ENCODE peak calls at places on chromosomes 13 and 19, in seven cellular contexts. M is mesendoderm, U is mesenchymal stem cell, K is H1, O is neuronal stem cell, G is IMR-90, N is trophoblast cell. F is an unnamed sample.

GRCh38 chr13:27713767-27714166 is 78.5 kb upstream of the GSX1 start:
- DNase-seq in M (no peak), U (no peak), K (no peak), O (no peak), G (no peak), N (no peak), F (no peak)

GRCh38 chr19:4297901-4298771 is 4.1 kb downstream of the TMIGD2 start:
- DNase-seq in M (no peak), U (no peak), K (no peak), O (no peak), G (no peak), N (no peak), F (peak; percentile 61)

GRCh38 chr19:15367439-15367838 is 12.1 kb downstream of the AKAP8 start:
- DNase-seq in M (no peak), U (peak; percentile 46), K (no peak), O (no peak), G (no peak), N (no peak), F (no peak)

GRCh38 chr19:4803736-4804695 is 12.5 kb downstream of the FEM1A start:
- DNase-seq in M (peak; percentile 82), U (peak; percentile 66), K (peak; percentile 57), O (peak; percentile 72), G (peak; percentile 37), N (no peak), F (peak; percentile 87)

GRCh38 chr19:2186071-2186846 is 22.5 kb downstream of the DOT1L start:
- DNase-seq in M (peak; percentile 54), U (peak; percentile 82), K (no peak), O (no peak), G (peak; percentile 95), N (no peak), F (no peak)

GRCh38 chr13:77820431-77821149 is 98.0 kb downstream of the EDNRB start:
- DNase-seq in M (peak; percentile 21), U (no peak), K (no peak), O (no peak), G (no peak), N (no peak), F (no peak)

GRCh38 chr13:21777813-21778212 is 106.9 kb downstream of the FGF9 start:
- DNase-seq in M (no peak), U (no peak), K (no peak), O (no peak), G (no peak), N (no peak), F (no peak)

GRCh38 chr19:19531951-19532805 is 3.5 kb downstream of the YJEFN3 start:
- DNase-seq in M (peak; percentile 71), U (peak; percentile 67), K (no peak), O (peak; percentile 71), G (peak; percentile 44), N (peak; percentile 72), F (peak; percentile 84)

GRCh38 chr19:5128251-5128931 is 159.5 kb downstream of the KDM4B start:
- DNase-seq in M (peak; percentile 87), U (peak; percentile 88), K (no peak), O (no peak), G (peak; percentile 75), N (no peak), F (no peak)

GRCh38 chr13:43229506-43229905 is 206.1 kb downstream of the DNAJC15 start:
- DNase-seq in M (no peak), U (peak; percentile 85), K (no peak), O (no peak), G (peak; percentile 87), N (no peak), F (no peak)

GRCh38 chr13:37014609-37015008 is 14.0 kb downstream of the EXOSC8 start:
- DNase-seq in M (no peak), U (peak; percentile 50), K (no peak), O (no peak), G (peak; percentile 72), N (no peak), F (no peak)
- H3K4me1 ChIP-seq in M (no peaks in the 10 kb centered on the region), U (no peaks in the 10 kb centered on the region), K (no peaks in the 10 kb centered on the region), O (no peaks in the 10 kb centered on the region), G (peaks cover 4% of the 10 kb centered on the region), N (no peaks in the 10 kb centered on the region), F (no peaks in the 10 kb centered on the region)

DNA sequence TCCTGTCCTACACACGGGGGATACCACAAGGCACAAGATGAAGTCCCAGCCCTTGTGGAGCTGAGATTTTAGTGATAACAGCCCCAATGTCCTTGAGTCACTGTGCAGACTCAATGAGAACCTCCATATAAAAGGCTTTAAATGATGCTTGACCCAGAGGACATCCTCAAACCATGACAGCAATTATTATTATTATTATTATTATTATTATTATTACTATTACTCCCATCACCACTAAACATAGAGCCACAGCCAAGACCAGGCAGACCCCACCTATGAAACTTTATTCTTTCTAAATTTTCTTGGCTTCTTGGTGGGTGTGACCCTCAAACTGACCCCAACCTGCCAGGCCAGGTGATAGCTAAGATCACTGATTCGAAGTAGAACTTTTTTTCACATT is 11.1 kb downstream of the C19orf47 start:
- DNase-seq in M (no peak), U (no peak), K (no peak), O (no peak), G (no peak), N (no peak), F (no peak)
- H3K4ac ChIP-seq in M (no peak overlapping the region), U (no peak overlapping the region), K (no peak overlapping the region), O (no peak overlapping the region), G (no peak overlapping the region), N (no peak overlapping the region), F (no peak overlapping the region)

GRCh38 chr19:38709671-38710415 is 34.4 kb downstream of the CAPN12 start:
- DNase-seq in M (no peak), U (no peak), K (no peak), O (no peak), G (no peak), N (no peak), F (no peak)

GRCh38 chr19:38710416-38710702 is 33.9 kb downstream of the CAPN12 start:
- DNase-seq in M (no peak), U (no peak), K (no peak), O (no peak), G (no peak), N (no peak), F (no peak)

GRCh38 chr19:38707512-38708114 is 36.7 kb downstream of the CAPN12 start:
- DNase-seq in M (no peak), U (peak; percentile 48), K (no peak), O (no peak), G (peak; percentile 23), N (no peak), F (no peak)

GRCh38 chr19:38708413-38709024 is 35.8 kb downstream of the CAPN12 start:
- DNase-seq in M (no peak), U (no peak), K (no peak), O (no peak), G (no peak), N (no peak), F (no peak)

GRCh38 chr19:38709119-38709518 is 35.2 kb downstream of the CAPN12 start:
- DNase-seq in M (no peak), U (no peak), K (no peak), O (no peak), G (no peak), N (no peak), F (no peak)
- H3K4me1 ChIP-seq in M (no peaks in the 10 kb centered on the region), U (peaks cover 74% of the 10 kb centered on the region), K (no peaks in the 10 kb centered on the region), O (no peaks in the 10 kb centered on the region), G (peaks cover 45% of the 10 kb centered on the region), N (peaks cover 23% of the 10 kb centered on the region), F (no peaks in the 10 kb centered on the region)

GRCh38 chr13:30959678-30960077 is 27.2 kb downstream of the TEX26 start:
- DNase-seq in M (no peak), U (no peak), K (no peak), O (no peak), G (no peak), N (no peak), F (no peak)
- H3K4ac ChIP-seq in M (no peak overlapping the region), U (no peak overlapping the region), K (no peak overlapping the region), O (no peak overlapping the region), G (no peak overlapping the region), N (no peak overlapping the region), F (no peak overlapping the region)

GRCh38 chr13:101998129-101998528 is 403.7 kb downstream of the FGF14 start:
- DNase-seq in M (no peak), U (no peak), K (no peak), O (no peak), G (no peak), N (no peak), F (no peak)
- H3K4me1 ChIP-seq in M (no peaks in the 10 kb centered on the region), U (no peaks in the 10 kb centered on the region), K (no peaks in the 10 kb centered on the region), O (peaks cover 8% of the 10 kb centered on the region), G (no peaks in the 10 kb centered on the region), N (no peaks in the 10 kb centered on the region), F (no peaks in the 10 kb centered on the region)

F was measured in H9.